ENCODE peak calls at places on chromosomes 16 and 17, in seven cellular contexts. J is body of pancreas, I is fibroblast of pulmonary artery, H is glutamatergic neuron, B is GM12865, O is tibial artery, R is AG10803. K is an unnamed sample.

GRCh38 chr16:57305159-57305811 is 20.8 kb upstream of the PLLP start:
- DNase-seq in B (no peak), I (no peak), H (no peak), R (no peak), J (no peak), O (peak), K (no peak)

GRCh38 chr16:67150058-67150832 is 553 bp downstream of the B3GNT9 start:
- DNase-seq in I (peak), O (no peak), B (peak), R (peak), J (peak), H (peak), K (peak)

GRCh38 chr16:47143329-47143676 is 442 bp downstream of the NETO2 start:
- DNase-seq in O (no peak), B (peak), I (peak), R (peak), J (peak), H (peak), K (peak)

GRCh38 chr16:62870554-62870953 is 834.3 kb upstream of the CDH8 start:
- DNase-seq in J (no peak), H (no peak), B (peak), O (no peak), I (no peak), R (no peak), K (no peak)

GRCh38 chr17:15957608-15958307 is 12.8 kb downstream of the ADORA2B start:
- DNase-seq in H (no peak), J (peak), I (no peak), B (no peak), O (no peak), R (no peak), K (no peak)

GRCh38 chr17:17120716-17121115 is 78.5 kb downstream of the MPRIP start:
- DNase-seq in O (no peak), I (peak), B (no peak), R (peak), H (no peak), J (no peak), K (no peak)

GRCh38 chr17:11319894-11320293 is 78.9 kb downstream of the SHISA6 start:
- DNase-seq in J (no peak), B (no peak), O (no peak), I (no peak), R (no peak), H (no peak), K (no peak)

GRCh38 chr17:27956601-27957445 is 63.7 kb upstream of the LYRM9 start:
- DNase-seq in J (peak), O (no peak), R (peak), B (no peak), H (no peak), I (peak), K (no peak)

GRCh38 chr17:14775761-14776492 is 475.0 kb downstream of the HS3ST3B1 start:
- DNase-seq in J (no peak), R (peak), O (no peak), H (no peak), I (peak), B (no peak), K (peak)

GRCh38 chr16:12395266-12395665 is 408.4 kb downstream of the CPPED1 start:
- DNase-seq in O (no peak), I (no peak), J (no peak), R (peak), H (no peak), B (no peak), K (peak)

DNA sequence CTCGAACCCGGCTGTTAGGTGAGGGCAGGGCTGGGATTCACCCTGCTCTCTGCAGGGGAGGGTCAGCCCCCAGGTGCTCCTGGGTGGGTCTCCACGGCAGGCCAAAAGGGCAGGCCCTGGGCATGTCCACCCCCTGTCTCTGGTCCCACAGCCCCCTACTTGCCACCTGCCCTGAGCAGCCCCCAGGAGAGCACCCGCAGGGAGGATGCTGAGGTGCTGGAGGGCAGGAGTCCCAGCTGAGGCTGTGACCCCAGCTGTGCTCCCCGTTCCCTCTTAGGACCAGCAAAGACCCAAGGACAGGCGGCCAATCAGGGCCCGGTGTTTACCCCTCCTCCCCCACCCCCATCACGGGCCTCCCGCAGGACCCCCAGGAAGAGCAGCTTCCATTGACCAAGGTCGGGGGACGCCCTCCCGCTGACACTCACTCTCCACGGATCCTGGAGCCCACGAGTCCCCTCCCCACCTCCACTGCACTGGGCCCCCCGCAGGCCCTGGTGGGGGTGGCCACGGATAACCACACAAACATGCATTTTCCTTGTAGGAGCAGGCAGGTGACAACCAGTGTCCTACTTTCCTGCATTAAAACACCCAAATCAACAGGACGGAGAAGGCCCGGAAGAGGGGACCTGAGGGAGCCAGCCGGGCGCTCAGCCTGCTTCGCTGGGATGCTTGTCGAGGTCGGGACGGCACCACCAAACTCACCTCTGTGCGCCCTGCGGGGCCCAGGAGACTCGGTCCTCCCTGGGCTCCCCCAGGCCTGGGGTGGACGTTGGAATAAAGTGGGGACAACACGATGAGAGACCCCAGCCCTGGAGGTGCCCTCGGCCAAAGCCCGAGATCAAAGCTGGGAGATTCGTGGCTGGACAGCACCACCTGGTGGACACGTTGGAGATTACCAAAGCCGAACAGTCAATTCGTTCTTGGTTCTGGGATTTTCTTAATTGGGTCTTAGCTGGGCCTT is 22.5 kb upstream of the ENPP7 start:
- DNase-seq in O (no peak), R (peak), H (peak), I (peak), J (peak), B (peak), K (peak)
- TF ChIP-seq CTCF in O (peak), R (peak), H (peak), I (peak), J (peak), B (peak), K (peak)

DNA sequence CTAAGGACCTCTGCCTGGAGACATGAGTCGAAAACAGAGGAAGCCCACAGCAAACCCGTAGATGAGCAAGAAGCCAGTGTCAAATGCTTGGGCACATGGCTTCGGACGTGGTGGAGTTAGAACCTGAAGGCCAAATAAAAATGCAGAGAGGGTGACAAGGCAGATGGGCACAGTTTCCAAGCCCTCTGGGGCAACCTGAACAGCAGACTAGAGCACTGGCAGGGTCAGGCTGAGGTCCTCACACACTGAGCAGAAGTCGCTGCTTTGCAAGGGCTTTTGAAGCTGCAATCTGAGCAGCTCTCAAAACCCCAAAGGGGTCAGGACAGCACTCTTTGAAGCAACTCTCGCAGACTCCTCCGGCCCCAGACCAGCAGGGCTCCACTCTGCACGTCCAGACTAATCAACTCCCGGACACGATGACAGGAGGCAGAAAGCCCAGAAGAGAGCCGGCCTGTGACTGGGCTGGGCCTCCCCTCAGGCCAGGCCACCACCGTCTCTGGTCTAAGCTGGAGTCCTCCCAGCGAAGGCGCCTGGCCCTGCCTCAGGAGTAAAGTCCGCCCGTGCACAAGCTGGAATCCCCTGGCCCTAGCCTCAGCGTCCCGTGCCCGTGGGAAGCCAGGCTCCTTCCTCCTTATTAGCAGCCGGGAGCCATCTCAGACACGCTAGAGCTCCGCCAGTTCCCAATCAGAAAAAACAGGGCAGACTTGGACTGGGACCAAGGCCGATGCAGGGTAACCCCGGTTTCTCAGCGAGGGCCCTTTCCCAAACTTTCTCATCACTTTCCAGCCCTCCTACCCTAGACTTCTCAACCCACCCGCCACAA is 924 bp downstream of the SMARCD2 start:
- DNase-seq in I (peak), O (peak), H (peak), J (peak), B (peak), R (peak), K (peak)
- TF ChIP-seq CTCF in I (no peak), O (no peak), H (no peak), J (no peak), B (no peak), R (no peak), K (no peak)

DNA sequence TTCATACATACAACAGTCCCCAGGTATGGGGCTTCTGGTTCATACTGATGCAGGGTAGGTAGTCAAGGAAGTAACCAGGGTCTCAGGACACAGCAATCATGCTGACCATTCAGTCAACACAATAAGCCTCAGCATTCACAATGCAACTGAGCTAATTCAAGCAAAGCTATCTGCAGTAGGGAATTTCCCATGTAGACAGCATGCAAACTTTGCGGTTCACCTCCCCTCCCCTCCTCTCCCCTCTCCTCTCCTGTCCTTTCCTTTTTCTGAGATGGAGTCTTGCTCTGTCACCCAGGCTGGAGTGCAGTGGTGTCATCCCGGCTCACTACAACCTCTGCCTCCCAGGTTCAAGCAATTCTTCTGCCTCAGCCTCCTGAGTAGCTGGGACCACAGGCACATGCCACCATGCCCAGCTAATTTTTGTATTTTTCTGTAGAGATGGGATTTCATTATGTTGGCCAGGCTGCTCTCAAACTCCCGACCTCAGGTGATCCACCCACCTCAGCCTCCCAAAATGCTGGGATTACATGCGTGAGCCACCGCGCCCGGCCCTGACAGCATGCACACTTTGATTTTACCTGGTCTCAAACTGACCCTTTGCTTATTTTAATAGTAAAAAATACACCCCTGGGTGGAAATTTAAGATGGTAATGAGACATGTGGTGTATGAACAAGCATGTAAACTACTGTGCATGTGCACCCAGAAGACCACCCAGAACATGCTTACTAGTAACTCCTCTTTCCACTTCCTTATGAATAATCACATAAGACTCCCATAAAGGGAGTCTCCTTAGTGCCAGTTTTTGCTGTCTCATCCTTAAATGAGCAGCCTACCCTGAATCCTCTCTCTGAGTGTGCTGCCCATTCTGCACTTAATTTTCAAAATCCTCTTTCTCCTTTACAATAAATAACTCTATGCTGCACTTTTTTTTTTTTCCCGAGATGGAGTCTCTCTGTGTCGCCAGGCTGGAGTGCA is 9.3 kb upstream of the RNF135 start:
- DNase-seq in I (peak), J (no peak), O (peak), B (peak), R (peak), H (no peak), K (no peak)
- TF ChIP-seq CTCF in I (no peak), J (no peak), O (no peak), B (no peak), R (no peak), H (no peak), K (no peak)

DNA sequence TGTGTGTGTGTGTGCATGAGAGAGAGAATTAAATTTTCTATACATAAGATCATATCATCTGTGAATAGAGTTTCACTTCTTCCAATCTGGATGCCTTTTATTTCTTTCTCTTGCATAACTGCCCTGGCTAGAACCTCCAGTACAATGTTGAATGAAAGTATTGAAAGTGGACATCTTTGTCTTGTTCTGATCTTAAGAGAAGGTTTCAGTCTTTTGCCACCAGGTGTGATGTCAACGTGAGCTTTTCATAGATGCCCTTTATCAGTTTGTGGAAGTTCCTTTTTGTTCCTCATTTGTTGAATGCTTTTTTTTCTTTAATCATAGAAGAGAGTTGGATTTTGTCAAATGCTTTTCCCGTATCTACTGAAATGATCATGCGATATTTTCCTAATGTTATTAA is 63.3 kb downstream of the RNF213 start:
- DNase-seq in B (no peak), O (no peak), H (no peak), R (no peak), I (no peak), J (no peak), K (no peak)
- TF ChIP-seq CTCF in B (no peak), O (no peak), H (no peak), R (no peak), I (no peak), J (no peak), K (no peak)

K was measured in astrocyte of the spinal cord.